ENCODE peak calls at places on chromosomes 4 and X, in nine cellular contexts. H, A, T, V, P, B, Z, E and G are unnamed samples.

GRCh38 chr4:110900206-110900769 is 277.4 kb upstream of the PITX2 start:
- DNase-seq in V (no peak), A (no peak), Z (no peak), E (no peak), B (no peak), T (no peak), P (no peak), H (no peak), G (no peak)

GRCh38 chrX:123455693-123456092 is 271.6 kb downstream of the GRIA3 start:
- DNase-seq in Z (no peak), A (no peak), P (no peak), B (no peak), E (no peak), H (no peak), V (no peak), T (no peak), G (no peak)

GRCh38 chr4:139266583-139267257 is 13.3 kb downstream of the MGARP start:
- DNase-seq in V (peak; percentile 35), P (peak; percentile 29), A (peak; percentile 62), T (peak; percentile 88), H (peak; percentile 71), B (no peak), Z (peak; percentile 67), E (peak; percentile 22), G (peak; percentile 23)

GRCh38 chr4:113784497-113785254 is 23.1 kb upstream of the CAMK2D start:
- DNase-seq in T (no peak), A (no peak), B (no peak), E (no peak), P (no peak), Z (no peak), V (no peak), H (peak; percentile 81), G (peak; percentile 23)

GRCh38 chr4:130125468-130125867 is 1029.5 kb downstream of the C4orf33 start:
- DNase-seq in V (no peak), H (no peak), P (no peak), E (peak; percentile 9), A (no peak), T (no peak), Z (no peak), B (no peak), G (no peak)

GRCh38 chr4:111064342-111064993 is 441.6 kb upstream of the PITX2 start:
- DNase-seq in P (no peak), T (no peak), A (no peak), B (no peak), H (no peak), V (no peak), Z (no peak), E (no peak), G (peak; percentile 28)

GRCh38 chr4:184934961-184935360 is 83.3 kb upstream of the HELT start:
- DNase-seq in H (no peak), B (no peak), A (no peak), Z (no peak), T (no peak), E (no peak), P (no peak), V (no peak), G (no peak)

GRCh38 chr4:39446842-39447573 is 11.7 kb downstream of the RPL9 start:
- DNase-seq in H (peak; percentile 48), P (peak; percentile 23), E (peak; percentile 30), T (peak; percentile 79), V (peak; percentile 49), B (no peak), Z (no peak), A (peak; percentile 44), G (no peak)

GRCh38 chr4:140968371-140968770 is 164.9 kb downstream of the RNF150 start:
- DNase-seq in E (no peak), H (no peak), A (no peak), V (no peak), P (no peak), T (no peak), Z (no peak), B (no peak), G (no peak)

GRCh38 chr4:48949518-48950207 is 36.4 kb upstream of the CWH43 start:
- DNase-seq in V (no peak), T (no peak), E (no peak), Z (no peak), H (no peak), B (no peak), A (no peak), P (no peak), G (no peak)

GRCh38 chr4:4439782-4440181 is 52.9 kb downstream of the NSG1 start:
- DNase-seq in Z (no peak), E (no peak), T (no peak), V (no peak), H (no peak), A (no peak), P (no peak), B (no peak), G (no peak)

GRCh38 chr4:72312032-72312650 is 256.9 kb downstream of the ADAMTS3 start:
- DNase-seq in P (peak; percentile 28), H (peak; percentile 66), B (no peak), Z (no peak), A (no peak), T (no peak), V (peak; percentile 56), E (peak; percentile 73), G (peak; percentile 1)

GRCh38 chr4:81049861-81050423 is 19.4 kb downstream of the BMP3 start:
- DNase-seq in T (no peak), E (peak; percentile 14), H (no peak), A (no peak), V (peak; percentile 16), Z (no peak), P (no peak), B (no peak), G (no peak)

GRCh38 chrX:43953218-43953617 is 20.0 kb downstream of the NDP start:
- DNase-seq in H (no peak), T (no peak), B (no peak), Z (no peak), P (no peak), A (no peak), V (no peak), E (no peak), G (no peak)

GRCh38 chr4:119731778-119732177 is 103.2 kb upstream of the PDE5A start:
- DNase-seq in E (no peak), A (no peak), Z (no peak), B (no peak), H (no peak), T (no peak), V (no peak), P (no peak), G (no peak)

GRCh38 chr4:139595989-139596679 is 40.1 kb upstream of the SETD7 start:
- DNase-seq in E (no peak), H (no peak), T (no peak), V (no peak), P (no peak), A (no peak), B (no peak), Z (no peak), G (no peak)

GRCh38 chr4:165505991-165506779 is 127.4 kb downstream of the CPE start:
- DNase-seq in V (no peak), A (no peak), B (no peak), Z (no peak), H (peak; percentile 7), T (no peak), E (no peak), P (no peak), G (no peak)

GRCh38 chr4:150694438-150694837 is 112.5 kb downstream of the MAB21L2 start:
- DNase-seq in T (peak; percentile 11), B (no peak), P (no peak), A (no peak), H (no peak), V (no peak), E (no peak), Z (no peak), G (no peak)

GRCh38 chr4:149638073-149638472 is 177.6 kb downstream of the IQCM start:
- DNase-seq in H (no peak), Z (no peak), A (no peak), E (no peak), P (no peak), B (no peak), V (no peak), T (no peak), G (no peak)

GRCh38 chr4:53592686-53593641 is 1.7 kb upstream of the LNX1 start:
- DNase-seq in B (peak; percentile 91), H (no peak), V (peak; percentile 57), A (no peak), P (no peak), T (no peak), Z (no peak), E (no peak), G (no peak)

GRCh38 chr4:98661356-98662054 is 3.1 kb upstream of the TSPAN5 start:
- DNase-seq in V (peak; percentile 67), P (no peak), H (no peak), E (no peak), B (no peak), A (no peak), Z (no peak), T (no peak), G (no peak)